ENCODE peak calls at places on chromosome 12, in six cellular contexts. Q, V, T, J, B and O are unnamed samples.

GRCh38 chr12:128338344-128338743 is 71.4 kb downstream of the TMEM132C start:
- DNase-seq in J (no peak), V (no peak), Q (no peak), T (no peak), B (no peak), O (no peak)

GRCh38 chr12:62640910-62641448 is 174.4 kb downstream of the MON2 start:
- DNase-seq in T (peak; percentile 59), J (no peak), V (no peak), Q (no peak), B (no peak), O (peak; percentile 76)

GRCh38 chr12:125122668-125123067 is 57.4 kb downstream of the AACS start:
- DNase-seq in T (no peak), J (no peak), B (no peak), V (no peak), Q (no peak), O (no peak)

GRCh38 chr12:65500121-65500846 is 221.8 kb downstream of the MSRB3 start:
- DNase-seq in T (no peak), J (no peak), V (no peak), Q (no peak), B (no peak), O (no peak)

GRCh38 chr12:112599871-112600270 is 181.1 kb downstream of the PTPN11 start:
- DNase-seq in B (no peak), T (peak; percentile 0), V (no peak), J (no peak), Q (no peak), O (no peak)

GRCh38 chr12:85872497-85873091 is 1.5 kb upstream of the NTS start:
- DNase-seq in B (no peak), J (no peak), V (no peak), Q (no peak), T (peak; percentile 84), O (peak; percentile 26)

GRCh38 chr12:53456654-53457366 is 4.9 kb downstream of the PCBP2 start:
- DNase-seq in T (no peak), J (no peak), B (no peak), Q (no peak), V (no peak), O (no peak)

GRCh38 chr12:56151672-56152131 is 685 bp upstream of the MYL6B start:
- DNase-seq in T (peak; percentile 38), Q (no peak), J (no peak), V (peak; percentile 78), B (peak; percentile 61), O (peak; percentile 63)

GRCh38 chr12:51023625-51024395 is 2.4 kb downstream of the SLC11A2 start:
- DNase-seq in T (peak; percentile 40), B (no peak), J (no peak), Q (no peak), V (no peak), O (no peak)

GRCh38 chr12:4700621-4701026 is 19.6 kb upstream of the GALNT8 start:
- DNase-seq in V (no peak), B (no peak), T (peak; percentile 34), Q (no peak), J (peak; percentile 87), O (no peak)

GRCh38 chr12:83827860-83828259 is 1084.7 kb downstream of the SLC6A15 start:
- DNase-seq in V (no peak), B (no peak), T (peak; percentile 70), J (no peak), Q (no peak), O (no peak)

GRCh38 chr12:124767075-124767821 is 96.4 kb downstream of the SCARB1 start:
- DNase-seq in Q (peak; percentile 97), T (peak; percentile 74), V (peak; percentile 74), B (peak; percentile 80), J (peak; percentile 86), O (peak; percentile 92)

GRCh38 chr12:104250366-104251125 is 35.0 kb downstream of the TXNRD1 start:
- DNase-seq in V (no peak), J (no peak), B (no peak), T (no peak), Q (no peak), O (no peak)

GRCh38 chr12:123497065-123497464 is 36.5 kb downstream of the RILPL1 start:
- DNase-seq in T (no peak), Q (no peak), J (no peak), B (no peak), V (no peak), O (no peak)

GRCh38 chr12:132608231-132609171 is 1.9 kb downstream of the LRCOL1 start:
- DNase-seq in V (no peak), B (no peak), Q (no peak), T (peak; percentile 27), J (no peak), O (no peak)

GRCh38 chr12:20007331-20007730 is 361.0 kb upstream of the PDE3A start:
- DNase-seq in Q (no peak), V (no peak), J (no peak), B (no peak), T (peak; percentile 25), O (no peak)

GRCh38 chr12:114167431-114167830 is 201.3 kb upstream of the RBM19 start:
- DNase-seq in J (no peak), Q (no peak), V (no peak), B (no peak), T (no peak), O (no peak)

GRCh38 chr12:124625867-124626675 is 58.7 kb upstream of the NCOR2 start:
- DNase-seq in V (peak; percentile 90), B (no peak), T (peak; percentile 74), Q (peak; percentile 90), J (peak; percentile 72), O (no peak)

GRCh38 chr12:57479376-57480115 is at the start of gene ARHGAP9:
- DNase-seq in T (peak; percentile 53), B (peak; percentile 74), V (no peak), Q (no peak), J (no peak), O (peak; percentile 76)

GRCh38 chr12:71780207-71780822 is 25.7 kb downstream of the RAB21 start:
- DNase-seq in J (no peak), V (no peak), B (no peak), T (peak; percentile 75), Q (no peak), O (peak; percentile 42)

GRCh38 chr12:117273091-117273490 is 82.8 kb upstream of the FBXO21 start:
- DNase-seq in B (no peak), Q (no peak), V (no peak), J (no peak), T (no peak), O (no peak)

GRCh38 chr12:40375076-40375475 is 150.3 kb downstream of the LRRK2 start:
- DNase-seq in B (no peak), V (no peak), Q (no peak), T (peak; percentile 14), J (no peak), O (no peak)

GRCh38 chr12:111322336-111323250 is 46.3 kb downstream of the PHETA1 start:
- DNase-seq in B (no peak), T (no peak), Q (peak; percentile 64), V (no peak), J (no peak), O (no peak)

GRCh38 chr12:72578327-72578726 is 306.2 kb downstream of the TRHDE start:
- DNase-seq in V (no peak), J (no peak), B (no peak), T (no peak), Q (no peak), O (no peak)

GRCh38 chr12:94815958-94816357 is 165.6 kb upstream of the TMCC3 start:
- DNase-seq in V (no peak), B (no peak), T (no peak), Q (no peak), J (no peak), O (no peak)

GRCh38 chr12:128844031-128844635 is 9.1 kb upstream of the GLT1D1 start:
- DNase-seq in V (no peak), Q (no peak), T (no peak), J (no peak), B (no peak), O (peak; percentile 50)

GRCh38 chr12:96235497-96235826 is 41.3 kb downstream of the ELK3 start:
- DNase-seq in Q (peak; percentile 46), J (no peak), B (no peak), V (no peak), T (no peak), O (no peak)

GRCh38 chr12:10652192-10652591 is 21.7 kb downstream of the STYK1 start:
- DNase-seq in T (no peak), B (no peak), V (no peak), Q (no peak), J (no peak), O (no peak)
- TF ChIP-seq CTCF in T (no peak), B (no peak), V (no peak), Q (no peak), J (no peak), O (no peak)

DNA sequence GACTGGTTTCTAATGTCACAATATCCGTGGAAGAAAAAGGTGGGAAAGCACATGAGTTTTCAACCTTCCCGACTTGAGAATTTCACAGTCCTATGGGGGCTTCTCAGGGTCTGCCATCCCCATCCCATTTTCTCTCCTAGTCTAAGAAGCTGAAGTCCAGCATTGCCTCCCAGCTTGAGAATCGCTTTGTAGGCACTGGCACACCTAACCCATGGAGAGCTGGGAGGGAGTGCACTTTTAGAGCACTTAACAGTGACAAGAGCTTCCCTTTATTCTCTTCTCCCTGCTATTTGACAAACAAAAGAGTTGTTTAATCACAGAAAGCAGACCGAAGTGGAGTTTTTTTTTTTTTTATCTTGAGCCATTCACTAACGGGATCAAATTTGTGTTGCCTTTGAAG is 22.8 kb upstream of the SRRM4 start:
- DNase-seq in J (no peak), Q (no peak), B (no peak), T (no peak), V (no peak), O (no peak)
- TF ChIP-seq CTCF in J (no peak), Q (no peak), B (no peak), T (no peak), V (no peak), O (no peak)

DNA sequence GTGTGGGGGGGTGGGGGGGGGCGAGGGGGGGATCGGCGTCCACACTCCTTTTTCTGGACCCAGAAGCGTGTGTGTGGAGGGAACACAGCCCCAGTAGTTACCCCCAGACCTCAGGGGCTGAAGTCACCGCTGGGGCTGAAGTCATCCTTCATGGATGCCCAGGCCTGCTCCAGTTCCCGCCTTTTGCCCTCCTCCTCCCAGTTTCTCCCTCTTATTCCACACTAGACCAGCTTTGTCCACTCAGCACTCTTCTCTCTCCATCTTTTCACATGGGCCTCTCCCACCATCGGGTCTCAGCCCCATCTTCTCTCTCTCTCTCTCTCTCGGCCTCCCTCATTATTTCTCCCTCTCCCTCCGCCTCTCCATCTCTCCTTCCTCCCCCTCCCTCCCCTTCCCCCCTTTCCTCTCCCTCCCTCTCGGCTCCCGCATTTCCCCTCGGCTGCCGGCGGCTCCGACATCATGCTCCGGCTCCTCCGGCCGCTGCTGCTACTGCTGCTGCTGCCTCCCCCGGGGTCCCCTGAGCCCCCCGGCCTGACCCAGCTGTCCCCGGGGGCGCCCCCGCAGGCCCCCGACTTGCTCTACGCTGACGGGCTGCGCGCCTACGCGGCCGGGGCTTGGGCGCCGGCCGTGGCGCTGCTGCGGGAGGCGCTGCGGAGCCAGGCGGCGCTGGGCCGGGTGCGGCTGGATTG is at the start of gene P3H3:
- DNase-seq in B (peak; percentile 29), Q (no peak), T (peak; percentile 39), J (peak; percentile 64), V (no peak), O (no peak)
- TF ChIP-seq CTCF in B (no peak), Q (no peak), T (no peak), J (no peak), V (no peak), O (peak; percentile 22)

DNA sequence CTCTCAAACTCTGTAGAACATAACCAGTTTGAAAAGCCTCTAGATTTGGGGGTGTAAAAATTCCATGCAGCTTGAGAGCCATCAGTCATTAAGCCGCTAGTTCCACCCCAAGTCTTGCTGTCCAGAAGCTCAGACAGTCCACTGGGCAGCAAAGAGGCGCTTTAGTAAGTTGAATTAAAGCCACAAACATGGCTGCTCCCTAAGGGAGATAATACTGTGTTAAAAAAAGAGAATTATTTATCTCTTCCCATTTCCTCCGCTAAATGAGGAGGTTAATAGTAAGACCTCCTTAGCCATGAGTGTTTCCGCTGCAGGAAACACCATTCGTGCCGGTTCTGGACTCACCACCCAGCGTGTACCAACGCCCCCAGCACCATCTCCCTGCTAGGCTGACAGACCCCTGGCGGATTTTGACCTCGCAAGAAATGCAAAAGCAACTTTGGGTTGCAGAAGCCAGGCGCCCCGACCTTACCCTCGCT is 539 bp downstream of the TM7SF3 start:
- DNase-seq in J (no peak), B (no peak), Q (no peak), T (peak; percentile 67), V (no peak), O (peak; percentile 28)
- TF ChIP-seq CTCF in J (no peak), B (no peak), Q (no peak), T (peak; percentile 8), V (no peak), O (no peak)